ENCODE peak calls at places on chromosomes 7 and 10, in seven cellular contexts. U is uterus; F is IMR-90; S is testis; D is endothelial cell of umbilical vein; V is upper lobe of right lung; W is CD8-positive, alpha-beta memory T cell. A is an unnamed sample. For H3K4me1 and H3K9me3, the result is how much of the 10 kb centered on the place peaks cover.

GRCh38 chr10:21628023-21628422 is 94.0 kb downstream of the MLLT10 start:
- DNase-seq in U (no peak), F (no peak), S (no peak), D (no peak), V (no peak), W (no peak), A (no peak)

GRCh38 chr7:150735596-150736358 is 1.4 kb upstream of the GIMAP5 start:
- DNase-seq in U (no peak), F (no peak), S (no peak), D (no peak), V (no peak), W (no peak), A (peak)

GRCh38 chr10:58896229-58896628 is 280.2 kb upstream of the PHYHIPL start:
- DNase-seq in U (no peak), F (no peak), S (no peak), D (no peak), V (no peak), W (no peak), A (no peak)

GRCh38 chr10:18159596-18159995 is 19.4 kb downstream of the CACNB2 start:
- DNase-seq in U (no peak), F (no peak), S (no peak), D (no peak), V (no peak), W (no peak), A (no peak)

GRCh38 chr10:89022734-89023133 is 32.1 kb downstream of the FAS start:
- DNase-seq in U (no peak), F (no peak), S (no peak), D (no peak), V (no peak), W (no peak), A (no peak)

GRCh38 chr10:94710578-94710977 is 27.0 kb downstream of the CYP2C18 start:
- DNase-seq in U (no peak), F (no peak), S (no peak), D (no peak), V (no peak), W (no peak), A (no peak)

GRCh38 chr10:36114141-36114540 is 472.0 kb upstream of the FZD8 start:
- DNase-seq in U (no peak), F (no peak), S (no peak), D (no peak), V (no peak), W (no peak), A (no peak)

GRCh38 chr7:43791-44540 is 148.4 kb upstream of the FAM20C start:
- DNase-seq in U (peak), F (no peak), S (no peak), D (no peak), V (peak), W (no peak), A (no peak)

GRCh38 chr7:143416565-143417149 is 8.0 kb upstream of the EPHA1 start:
- DNase-seq in U (no peak), F (peak), S (no peak), D (peak), V (no peak), W (no peak), A (no peak)

GRCh38 chr10:7945469-7946187 is 108.9 kb upstream of the GATA3 start:
- DNase-seq in U (no peak), F (peak), S (no peak), D (no peak), V (no peak), W (no peak), A (no peak)

GRCh38 chr7:151448261-151449252 is 8.6 kb upstream of the CRYGN start:
- DNase-seq in U (peak), F (peak), S (peak), D (peak), V (peak), W (peak), A (no peak)

GRCh38 chr7:105652359-105652993 is 71.2 kb upstream of the EFCAB10 start:
- DNase-seq in U (peak), F (peak), S (peak), D (peak), V (peak), W (peak), A (peak)

GRCh38 chr10:133237241-133238065 is at the start of gene VENTX:
- DNase-seq in U (no peak), F (no peak), S (no peak), D (no peak), V (no peak), W (no peak), A (no peak)

GRCh38 chr7:112173214-112173905 is 32.8 kb downstream of the DOCK4 start:
- DNase-seq in U (no peak), F (no peak), S (no peak), D (peak), V (no peak), W (no peak), A (no peak)

GRCh38 chr7:25124485-25125136 is 449 bp downstream of the CYCS start:
- DNase-seq in U (no peak), F (no peak), S (no peak), D (no peak), V (no peak), W (no peak), A (no peak)

GRCh38 chr7:56483153-56483552 is 366.9 kb upstream of the NUPR2 start:
- DNase-seq in U (no peak), F (no peak), S (peak), D (no peak), V (no peak), W (no peak), A (no peak)

GRCh38 chr7:87083865-87084519 is 24.5 kb upstream of the ELAPOR2 start:
- DNase-seq in U (no peak), F (peak), S (no peak), D (no peak), V (no peak), W (no peak), A (no peak)

GRCh38 chr10:71600856-71601255 is 118.7 kb downstream of the C10orf105 start:
- DNase-seq in U (no peak), F (peak), S (no peak), D (peak), V (no peak), W (no peak), A (no peak)

GRCh38 chr7:143979359-143979758 is 20.8 kb upstream of the OR6B1 start:
- DNase-seq in U (no peak), F (peak), S (no peak), D (peak), V (no peak), W (no peak), A (no peak)

GRCh38 chr7:14095233-14095950 is 105.9 kb upstream of the ETV1 start:
- DNase-seq in U (no peak), F (no peak), S (no peak), D (no peak), V (no peak), W (no peak), A (no peak)

GRCh38 chr7:107372298-107372697 is 97.6 kb upstream of the GPR22 start:
- DNase-seq in U (no peak), F (peak), S (no peak), D (no peak), V (no peak), W (no peak), A (no peak)

GRCh38 chr10:19263262-19263661 is 214.7 kb downstream of the MALRD1 start:
- DNase-seq in U (no peak), F (no peak), S (no peak), D (no peak), V (no peak), W (no peak), A (no peak)

GRCh38 chr7:54712777-54713176 is 46.2 kb downstream of the SEC61G start:
- DNase-seq in U (no peak), F (no peak), S (no peak), D (no peak), V (no peak), W (no peak), A (no peak)

GRCh38 chr10:121694327-121694965 is 96.2 kb upstream of the FGFR2 start:
- DNase-seq in U (no peak), F (no peak), S (no peak), D (no peak), V (no peak), W (no peak), A (no peak)

GRCh38 chr7:28065721-28066285 is 114.8 kb downstream of the JAZF1 start:
- DNase-seq in U (no peak), F (no peak), S (no peak), D (no peak), V (no peak), W (no peak), A (no peak)

GRCh38 chr10:46306550-46307184 is 19.9 kb downstream of the ANTXRL start:
- DNase-seq in U (no peak), F (no peak), S (no peak), D (no peak), V (peak), W (no peak), A (no peak)

DNA sequence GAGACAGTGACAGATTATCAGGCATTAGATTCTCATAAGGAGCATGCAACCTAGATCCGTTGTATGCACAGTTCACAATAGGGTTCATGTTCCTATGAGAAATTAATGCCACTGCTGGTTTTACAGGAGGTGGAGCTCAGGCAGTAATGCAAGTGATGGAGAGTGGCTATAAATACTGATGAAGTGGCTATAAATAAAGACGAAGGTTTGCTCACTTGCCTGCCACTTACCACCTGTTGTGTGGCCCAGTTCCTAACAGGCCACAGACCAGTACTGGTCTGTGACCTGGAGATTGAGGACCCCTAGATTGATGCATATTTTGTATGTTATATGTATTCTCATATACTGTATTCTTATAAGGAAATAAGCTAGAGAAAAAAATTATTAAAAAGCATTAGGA is 390.9 kb upstream of the IGFBP3 start:
- DNase-seq in U (no peak), F (no peak), S (no peak), D (no peak), V (no peak), W (no peak), A (no peak)
- H3K4me1 ChIP-seq in U (under half), F (under half), S (under half), D (under half), V (under half), W (under half), A (under half)

GRCh38 chr7:63012633-63013183 is 985.9 kb upstream of the ZNF722 start:
- DNase-seq in U (no peak), F (no peak), S (no peak), D (no peak), V (no peak), W (no peak), A (no peak)
- H3K9me3 ChIP-seq in U (under half), F (under half), S (under half), D (under half), V (under half), W (under half), A (under half)

DNA sequence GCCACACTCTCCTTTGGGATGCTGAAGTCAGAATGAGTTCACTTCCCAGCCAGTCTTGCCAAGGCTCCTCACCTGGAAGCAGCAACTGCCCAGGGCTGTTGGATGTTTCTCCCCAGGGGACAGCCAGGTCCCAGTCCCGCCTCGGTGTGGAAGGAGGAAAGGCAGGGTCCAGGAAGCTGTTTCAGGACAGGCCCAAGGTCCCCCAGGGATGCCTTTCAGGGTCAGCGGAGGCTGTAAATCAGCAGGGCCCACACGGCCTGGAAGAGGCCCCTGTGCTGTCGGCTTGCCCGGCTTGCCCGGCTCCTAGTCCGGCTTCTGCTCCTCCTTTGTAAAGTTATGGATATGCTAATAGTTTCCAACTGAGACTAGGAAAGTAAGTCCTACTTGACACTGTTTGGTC is 10.3 kb downstream of the IKZF1 start:
- DNase-seq in U (no peak), F (no peak), S (no peak), D (no peak), V (no peak), W (no peak), A (no peak)
- H3K27ac ChIP-seq in U (no peak), F (no peak), S (no peak), D (no peak), V (peak), W (peak), A (no peak)

DNA sequence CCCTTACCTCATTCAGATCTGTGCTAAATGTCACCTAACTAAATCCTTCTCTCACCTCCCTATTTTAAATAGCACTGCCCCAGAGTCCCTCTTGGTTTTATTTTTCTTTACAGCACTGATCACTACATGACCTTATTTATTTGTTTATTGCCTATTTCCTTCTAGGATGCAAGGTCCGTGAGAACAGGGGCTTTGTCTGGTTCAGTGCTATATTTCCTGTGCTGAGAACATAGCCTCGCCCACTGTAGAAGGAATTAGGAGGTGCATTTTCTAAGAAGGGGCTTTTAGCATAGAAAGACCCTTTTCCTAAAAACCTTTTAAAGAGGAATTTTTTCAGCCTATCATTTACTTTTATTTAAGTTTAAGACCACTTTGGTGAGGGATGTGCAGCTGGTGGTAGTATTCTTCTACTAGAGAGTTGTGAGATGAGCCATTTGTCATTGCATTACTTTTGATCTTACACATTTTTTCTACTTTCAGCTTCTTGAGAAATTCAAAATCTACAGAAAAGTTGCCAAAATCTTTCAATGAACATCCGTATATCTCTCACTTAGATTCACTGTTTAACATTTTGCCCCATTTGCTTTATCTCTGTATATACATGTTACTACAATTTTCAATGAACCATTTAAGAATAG is 13.5 kb upstream of the PCGF5 start:
- DNase-seq in U (no peak), F (no peak), S (no peak), D (no peak), V (no peak), W (no peak), A (no peak)
- H3K4me1 ChIP-seq in U (under half), F (under half), S (under half), D (under half), V (under half), W (half or more), A (under half)

GRCh38 chr10:42523098-42523497 is 115.3 kb downstream of the ZNF33B start:
- DNase-seq in U (no peak), F (no peak), S (no peak), D (no peak), V (no peak), W (no peak), A (no peak)
- H3K9me3 ChIP-seq in U (under half), F (under half), S (under half), D (under half), V (half or more), W (under half), A (under half)

DNA sequence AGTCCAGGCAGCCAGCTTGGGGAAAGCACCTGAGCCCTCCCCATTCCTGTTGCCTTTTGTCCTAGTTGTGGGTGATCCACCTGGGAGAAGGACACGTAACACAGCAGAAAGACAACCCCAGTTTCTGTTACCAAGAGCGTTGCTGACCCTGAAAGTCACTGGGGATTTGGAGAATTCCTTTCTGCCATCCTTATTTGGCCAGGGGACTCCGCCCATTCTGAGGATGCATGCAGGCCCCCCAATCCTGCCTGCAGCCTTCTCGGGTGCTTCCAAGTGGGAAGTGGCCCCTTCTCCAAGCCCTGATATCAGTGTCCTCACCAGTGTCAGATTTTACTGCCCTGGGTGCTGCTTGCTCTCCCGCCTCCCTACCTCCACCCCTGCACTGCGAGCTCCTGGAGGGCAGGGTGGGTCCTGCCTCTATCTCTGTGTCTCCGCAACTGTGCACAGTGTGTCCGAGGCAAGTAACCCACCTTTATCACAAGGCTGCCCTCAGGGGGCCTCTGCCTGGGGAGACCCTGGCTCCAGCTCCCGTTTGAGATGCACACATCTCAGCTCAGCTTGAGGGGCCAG is 9.2 kb upstream of the ADCY1 start:
- DNase-seq in U (no peak), F (no peak), S (no peak), D (no peak), V (no peak), W (no peak), A (no peak)
- H3K27ac ChIP-seq in U (no peak), F (no peak), S (no peak), D (no peak), V (peak), W (no peak), A (no peak)

GRCh38 chr10:16989826-16990293 is 139.8 kb downstream of the CUBN start:
- DNase-seq in U (no peak), F (no peak), S (no peak), D (no peak), V (no peak), W (no peak), A (no peak)
- H3K4me1 ChIP-seq in U (under half), F (under half), S (under half), D (half or more), V (under half), W (under half), A (under half)